ENCODE peak calls at places on chromosomes 16 and 17, in four cellular contexts. Z is transverse colon, H is pancreas, P is small intestine. S is an unnamed sample.
A peak's percentile ranks its signal among the peaks of the same experiment; 100 is the strongest.

GRCh38 chr17:73814070-73814469 is 169.8 kb upstream of the SDK2 start:
- DNase-seq in Z (no peak), H (no peak), P (no peak), S (no peak)

GRCh38 chr17:65278050-65278819 is 141.1 kb downstream of the RGS9 start:
- DNase-seq in Z (peak; percentile 72), H (peak; percentile 52), P (peak; percentile 66), S (peak; percentile 80)

GRCh38 chr17:79563237-79564013 is 47.4 kb downstream of the RBFOX3 start:
- DNase-seq in Z (no peak), H (no peak), P (no peak), S (no peak)

GRCh38 chr17:17087424-17088103 is 45.3 kb downstream of the MPRIP start:
- DNase-seq in Z (peak; percentile 7), H (no peak), P (no peak), S (no peak)

GRCh38 chr16:11250091-11250785 is 5.8 kb downstream of the SOCS1 start:
- DNase-seq in Z (no peak), H (no peak), P (no peak), S (no peak)

GRCh38 chr17:78409191-78409621 is 30.8 kb downstream of the PGS1 start:
- DNase-seq in Z (peak; percentile 91), H (peak; percentile 76), P (peak; percentile 99), S (peak; percentile 95)

GRCh38 chr17:40602445-40603443 is 37.5 kb upstream of the CCR7 start:
- DNase-seq in Z (no peak), H (no peak), P (no peak), S (no peak)

GRCh38 chr17:9842057-9842758 is 16.5 kb downstream of the GLP2R start:
- DNase-seq in Z (peak; percentile 52), H (no peak), P (peak; percentile 7), S (peak; percentile 35)

GRCh38 chr17:43659823-43660222 is 1.9 kb downstream of the MEOX1 start:
- DNase-seq in Z (no peak), H (no peak), P (no peak), S (no peak)

GRCh38 chr16:49649013-49649785 is 206.7 kb downstream of the ZNF423 start:
- DNase-seq in Z (no peak), H (no peak), P (no peak), S (no peak)

GRCh38 chr16:58426095-58426494 is 33.8 kb downstream of the GINS3 start:
- DNase-seq in Z (peak; percentile 16), H (no peak), P (peak; percentile 12), S (no peak)

GRCh38 chr17:37117743-37118142 is 169.0 kb downstream of the AATF start:
- DNase-seq in Z (no peak), H (no peak), P (no peak), S (no peak)

GRCh38 chr16:51067352-51067751 is 83.7 kb downstream of the SALL1 start:
- DNase-seq in Z (no peak), H (no peak), P (no peak), S (no peak)

GRCh38 chr16:84950906-84951305 is 60.4 kb downstream of the ZDHHC7 start:
- DNase-seq in Z (no peak), H (no peak), P (no peak), S (no peak)

GRCh38 chr17:82103588-82104451 is 5.8 kb upstream of the FASN start:
- DNase-seq in Z (peak; percentile 63), H (peak; percentile 75), P (peak; percentile 18), S (peak; percentile 70)

GRCh38 chr16:31250782-31251384 is 8.9 kb upstream of the ITGAM start:
- DNase-seq in Z (no peak), H (no peak), P (no peak), S (no peak)

GRCh38 chr16:87607871-87608270 is 5.6 kb downstream of the JPH3 start:
- DNase-seq in Z (no peak), H (no peak), P (no peak), S (no peak)

GRCh38 chr17:50420419-50421112 is 5.5 kb upstream of the ACSF2 start:
- DNase-seq in Z (no peak), H (no peak), P (no peak), S (no peak)
- H3K4me3 ChIP-seq in Z (no peak overlapping the region), H (no peak overlapping the region), P (no peak overlapping the region), S (no peak overlapping the region)

GRCh38 chr17:50060951-50061712 is 5.2 kb downstream of the ITGA3 start:
- DNase-seq in Z (peak; percentile 73), H (no peak), P (peak; percentile 12), S (peak; percentile 68)
- H3K27ac ChIP-seq in Z (peak overlapping the region; percentile 94), H (peak overlapping the region; percentile 16), P (peak overlapping the region; percentile 55), S (peak overlapping the region; percentile 56)

DNA sequence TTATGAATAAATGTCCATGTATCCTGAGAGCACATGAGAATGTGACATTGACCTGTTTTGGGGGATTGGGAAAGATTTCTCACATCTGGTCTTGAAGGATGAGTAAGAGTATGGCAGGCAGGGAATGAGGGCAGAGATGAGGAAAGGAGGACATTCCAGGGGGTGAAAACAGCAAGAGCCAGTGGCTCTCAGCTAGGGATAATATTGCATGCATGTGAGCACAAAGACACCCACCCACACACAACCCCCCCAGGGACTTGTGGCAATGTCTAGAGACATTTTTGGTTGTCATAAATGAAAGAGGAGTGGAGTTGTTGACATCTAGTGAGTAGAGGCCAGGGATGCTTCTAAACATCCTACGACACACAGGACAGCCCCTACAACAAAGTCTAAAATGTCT is 6.0 kb downstream of the MYO1D start:
- DNase-seq in Z (no peak), H (no peak), P (no peak), S (no peak)
- H3K4me3 ChIP-seq in Z (no peak overlapping the region), H (no peak overlapping the region), P (no peak overlapping the region), S (no peak overlapping the region)

GRCh38 chr16:4383591-4384495 is 12.2 kb downstream of the VASN start:
- DNase-seq in Z (no peak), H (no peak), P (no peak), S (no peak)

GRCh38 chr16:4385066-4385788 is 13.6 kb downstream of the VASN start:
- DNase-seq in Z (no peak), H (no peak), P (no peak), S (no peak)

GRCh38 chr16:4382795-4383357 is 11.2 kb downstream of the VASN start:
- DNase-seq in Z (no peak), H (no peak), P (no peak), S (no peak)

GRCh38 chr16:4385789-4386451 is 14.3 kb downstream of the VASN start:
- DNase-seq in Z (no peak), H (no peak), P (no peak), S (no peak)

GRCh38 chr16:4384497-4384896 is 12.8 kb downstream of the VASN start:
- DNase-seq in Z (no peak), H (no peak), P (no peak), S (no peak)
- H3K27ac ChIP-seq in Z (no peak overlapping the region), H (no peak overlapping the region), P (no peak overlapping the region), S (no peak overlapping the region)